ENCODE peak calls at places on chromosomes 16 and 17, in seven cellular contexts. H, V, B, W, N, Y and O are unnamed samples.

GRCh38 chr16:9151597-9151996 is 60.2 kb downstream of the HAPSTR1 start:
- DNase-seq in H (no peak), V (no peak), B (no peak), W (no peak), N (no peak), Y (no peak), O (no peak)

GRCh38 chr16:55672471-55672870 is 16.7 kb downstream of the SLC6A2 start:
- DNase-seq in H (no peak), V (peak; percentile 81), B (no peak), W (no peak), N (no peak), Y (no peak), O (no peak)

GRCh38 chr16:16138034-16138635 is 85.2 kb downstream of the ABCC6 start:
- DNase-seq in H (no peak), V (no peak), B (no peak), W (no peak), N (no peak), Y (no peak), O (no peak)

GRCh38 chr16:1613728-1614225 is 1.6 kb downstream of the CRAMP1 start:
- DNase-seq in H (no peak), V (no peak), B (no peak), W (no peak), N (no peak), Y (no peak), O (no peak)

GRCh38 chr17:32281011-32281451 is 15.4 kb downstream of the RHBDL3 start:
- DNase-seq in H (no peak), V (no peak), B (no peak), W (no peak), N (no peak), Y (no peak), O (no peak)

GRCh38 chr16:11050536-11050935 is 106.2 kb downstream of the CLEC16A start:
- DNase-seq in H (no peak), V (no peak), B (no peak), W (no peak), N (no peak), Y (no peak), O (no peak)

GRCh38 chr16:78163772-78164391 is 64.4 kb downstream of the WWOX start:
- DNase-seq in H (no peak), V (no peak), B (no peak), W (no peak), N (no peak), Y (no peak), O (no peak)

GRCh38 chr16:67781548-67781921 is 24.8 kb downstream of the RANBP10 start:
- DNase-seq in H (no peak), V (no peak), B (no peak), W (no peak), N (no peak), Y (no peak), O (no peak)

GRCh38 chr16:2190002-2190658 is 6.3 kb downstream of the CASKIN1 start:
- DNase-seq in H (no peak), V (no peak), B (no peak), W (no peak), N (no peak), Y (no peak), O (no peak)

GRCh38 chr16:66649167-66649566 is 44.7 kb downstream of the CMTM3 start:
- DNase-seq in H (no peak), V (no peak), B (no peak), W (no peak), N (no peak), Y (no peak), O (no peak)

GRCh38 chr17:76783146-76783545 is 45.2 kb downstream of the MFSD11 start:
- DNase-seq in H (no peak), V (no peak), B (no peak), W (no peak), N (no peak), Y (no peak), O (no peak)

GRCh38 chr16:58556678-58557077 is 41.4 kb downstream of the SETD6 start:
- DNase-seq in H (no peak), V (no peak), B (no peak), W (no peak), N (no peak), Y (no peak), O (no peak)

GRCh38 chr16:3454093-3454492 is 10.6 kb downstream of the NAA60 start:
- DNase-seq in H (no peak), V (no peak), B (no peak), W (no peak), N (no peak), Y (no peak), O (no peak)

GRCh38 chr17:77957215-77957868 is 1.2 kb upstream of the TNRC6C start:
- DNase-seq in H (no peak), V (peak; percentile 45), B (no peak), W (no peak), N (no peak), Y (no peak), O (no peak)

GRCh38 chr17:81339502-81340296 is 44.6 kb upstream of the SLC38A10 start:
- DNase-seq in H (no peak), V (no peak), B (peak; percentile 78), W (no peak), N (no peak), Y (no peak), O (no peak)

GRCh38 chr16:88631384-88631783 is 7.0 kb upstream of the IL17C start:
- DNase-seq in H (no peak), V (no peak), B (no peak), W (no peak), N (no peak), Y (no peak), O (no peak)

GRCh38 chr17:27226611-27227234 is 67.2 kb upstream of the WSB1 start:
- DNase-seq in H (no peak), V (peak; percentile 38), B (no peak), W (peak; percentile 61), N (no peak), Y (no peak), O (no peak)

GRCh38 chr16:8798535-8799157 is 1.0 kb downstream of the PMM2 start:
- DNase-seq in H (no peak), V (no peak), B (no peak), W (no peak), N (no peak), Y (no peak), O (no peak)

GRCh38 chr17:77036841-77037381 is 103.9 kb upstream of the SEC14L1 start:
- DNase-seq in H (no peak), V (peak; percentile 10), B (no peak), W (no peak), N (no peak), Y (no peak), O (peak; percentile 35)

GRCh38 chr16:85454171-85454883 is 158.8 kb upstream of the GSE1 start:
- DNase-seq in H (no peak), V (no peak), B (no peak), W (no peak), N (no peak), Y (no peak), O (no peak)

GRCh38 chr17:80941171-80941570 is 50.5 kb upstream of the CHMP6 start:
- DNase-seq in H (no peak), V (no peak), B (peak; percentile 51), W (no peak), N (no peak), Y (no peak), O (no peak)

GRCh38 chr17:38745545-38745944 is 2.6 kb downstream of the PCGF2 start:
- DNase-seq in H (no peak), V (no peak), B (no peak), W (no peak), N (no peak), Y (peak; percentile 64), O (no peak)

GRCh38 chr17:9259419-9259818 is 238.1 kb downstream of the NTN1 start:
- DNase-seq in H (no peak), V (no peak), B (no peak), W (no peak), N (no peak), Y (no peak), O (no peak)

GRCh38 chr17:49858796-49859195 is 10.9 kb upstream of the TAC4 start:
- DNase-seq in H (no peak), V (no peak), B (no peak), W (no peak), N (no peak), Y (no peak), O (no peak)

GRCh38 chr16:6884002-6884401 is 448.6 kb upstream of the RBFOX1 start:
- DNase-seq in H (no peak), V (no peak), B (no peak), W (peak; percentile 29), N (no peak), Y (no peak), O (peak; percentile 61)

GRCh38 chr16:1098266-1098991 is 2.4 kb upstream of the C1QTNF8 start:
- DNase-seq in H (no peak), V (no peak), B (no peak), W (no peak), N (no peak), Y (no peak), O (no peak)

GRCh38 chr17:46764709-46765401 is 53.6 kb downstream of the WNT3 start:
- DNase-seq in H (no peak), V (peak; percentile 83), B (peak; percentile 87), W (no peak), N (no peak), Y (no peak), O (no peak)

GRCh38 chr16:24555346-24555872 is 16.0 kb downstream of the RBBP6 start:
- DNase-seq in H (no peak), V (no peak), B (no peak), W (no peak), N (no peak), Y (no peak), O (no peak)

GRCh38 chr17:10797848-10798328 is 6.0 kb downstream of the TMEM238L start:
- DNase-seq in H (no peak), V (no peak), B (no peak), W (no peak), N (no peak), Y (no peak), O (no peak)

GRCh38 chr17:4365103-4365627 is 1.3 kb downstream of the UBE2G1 start:
- DNase-seq in H (peak; percentile 78), V (peak; percentile 94), B (peak; percentile 95), W (peak; percentile 73), N (peak; percentile 89), Y (peak; percentile 23), O (peak; percentile 94)

GRCh38 chr17:21299981-21300600 is 15.6 kb downstream of the MAP2K3 start:
- DNase-seq in H (no peak), V (no peak), B (no peak), W (no peak), N (no peak), Y (no peak), O (no peak)

GRCh38 chr16:46696957-46697356 is 7.5 kb downstream of the ORC6 start:
- DNase-seq in H (no peak), V (no peak), B (no peak), W (no peak), N (no peak), Y (no peak), O (no peak)

GRCh38 chr16:3444032-3444388 is 530 bp downstream of the NAA60 start:
- DNase-seq in H (peak; percentile 10), V (peak; percentile 83), B (no peak), W (no peak), N (no peak), Y (no peak), O (peak; percentile 50)

GRCh38 chr17:49901460-49902331 is 53.8 kb upstream of the TAC4 start:
- DNase-seq in H (no peak), V (no peak), B (peak; percentile 75), W (no peak), N (no peak), Y (no peak), O (no peak)